ENCODE peak calls at places on chromosomes 3 and 15, in seven cellular contexts. Z, S, V, D, E, W and U are unnamed samples.

GRCh38 chr15:33722005-33722672 is 246.2 kb upstream of the CHRM5 start:
- DNase-seq in E (no peak), W (no peak), V (no peak), S (no peak), Z (peak; percentile 47), D (peak; percentile 83), U (no peak)

GRCh38 chr3:178182337-178182761 is 353.9 kb upstream of the KCNMB2 start:
- DNase-seq in W (no peak), D (no peak), Z (no peak), E (no peak), S (no peak), V (peak; percentile 43), U (no peak)

GRCh38 chr15:74320358-74321247 is 46.8 kb downstream of the CYP11A1 start:
- DNase-seq in D (peak; percentile 76), S (peak; percentile 72), W (peak; percentile 11), E (peak; percentile 34), Z (peak; percentile 67), V (peak; percentile 91), U (peak; percentile 81)

GRCh38 chr3:170869645-170870593 is at the start of gene RPL22L1:
- DNase-seq in E (peak; percentile 92), S (peak; percentile 94), V (peak; percentile 97), W (peak; percentile 93), Z (peak; percentile 97), D (peak; percentile 99), U (peak; percentile 98)

GRCh38 chr15:86061581-86061980 is 18.1 kb upstream of the AGBL1 start:
- DNase-seq in E (no peak), Z (no peak), D (no peak), W (no peak), V (no peak), S (peak; percentile 59), U (no peak)

GRCh38 chr3:191715585-191715984 is 254.6 kb downstream of the PYDC2 start:
- DNase-seq in D (no peak), W (no peak), E (no peak), Z (no peak), S (no peak), V (no peak), U (no peak)

GRCh38 chr3:194689493-194689901 is 3.8 kb downstream of the FAM43A start:
- DNase-seq in S (peak; percentile 39), W (no peak), E (no peak), V (no peak), Z (peak; percentile 64), D (peak; percentile 62), U (peak; percentile 94)

GRCh38 chr3:18946524-18946923 is 201.8 kb upstream of the KCNH8 start:
- DNase-seq in Z (no peak), D (no peak), W (no peak), V (no peak), S (no peak), E (peak; percentile 15), U (no peak)

GRCh38 chr3:99119312-99119810 is 217.9 kb upstream of the DCBLD2 start:
- DNase-seq in S (no peak), Z (no peak), D (peak; percentile 15), E (no peak), V (no peak), W (no peak), U (no peak)

GRCh38 chr3:119619094-119619493 is 21.4 kb downstream of the PLA1A start:
- DNase-seq in D (no peak), E (no peak), Z (no peak), W (no peak), V (no peak), S (no peak), U (no peak)

GRCh38 chr3:82390868-82391267 is 629.4 kb upstream of the GBE1 start:
- DNase-seq in D (no peak), W (no peak), S (no peak), Z (no peak), V (no peak), E (no peak), U (no peak)

GRCh38 chr3:48405971-48406370 is 23.9 kb downstream of the PLXNB1 start:
- DNase-seq in E (peak; percentile 0), S (no peak), W (no peak), Z (no peak), V (no peak), D (no peak), U (no peak)

GRCh38 chr3:48402907-48403306 is 27.0 kb downstream of the PLXNB1 start:
- DNase-seq in D (no peak), W (no peak), Z (no peak), V (no peak), E (no peak), S (no peak), U (no peak)

GRCh38 chr3:48403533-48404439 is 26.1 kb downstream of the PLXNB1 start:
- DNase-seq in W (peak; percentile 2), D (no peak), V (no peak), E (no peak), Z (no peak), S (peak; percentile 9), U (no peak)

GRCh38 chr3:48405343-48405881 is 24.5 kb downstream of the PLXNB1 start:
- DNase-seq in S (peak; percentile 10), W (peak; percentile 1), V (no peak), D (no peak), Z (no peak), E (no peak), U (no peak)

DNA sequence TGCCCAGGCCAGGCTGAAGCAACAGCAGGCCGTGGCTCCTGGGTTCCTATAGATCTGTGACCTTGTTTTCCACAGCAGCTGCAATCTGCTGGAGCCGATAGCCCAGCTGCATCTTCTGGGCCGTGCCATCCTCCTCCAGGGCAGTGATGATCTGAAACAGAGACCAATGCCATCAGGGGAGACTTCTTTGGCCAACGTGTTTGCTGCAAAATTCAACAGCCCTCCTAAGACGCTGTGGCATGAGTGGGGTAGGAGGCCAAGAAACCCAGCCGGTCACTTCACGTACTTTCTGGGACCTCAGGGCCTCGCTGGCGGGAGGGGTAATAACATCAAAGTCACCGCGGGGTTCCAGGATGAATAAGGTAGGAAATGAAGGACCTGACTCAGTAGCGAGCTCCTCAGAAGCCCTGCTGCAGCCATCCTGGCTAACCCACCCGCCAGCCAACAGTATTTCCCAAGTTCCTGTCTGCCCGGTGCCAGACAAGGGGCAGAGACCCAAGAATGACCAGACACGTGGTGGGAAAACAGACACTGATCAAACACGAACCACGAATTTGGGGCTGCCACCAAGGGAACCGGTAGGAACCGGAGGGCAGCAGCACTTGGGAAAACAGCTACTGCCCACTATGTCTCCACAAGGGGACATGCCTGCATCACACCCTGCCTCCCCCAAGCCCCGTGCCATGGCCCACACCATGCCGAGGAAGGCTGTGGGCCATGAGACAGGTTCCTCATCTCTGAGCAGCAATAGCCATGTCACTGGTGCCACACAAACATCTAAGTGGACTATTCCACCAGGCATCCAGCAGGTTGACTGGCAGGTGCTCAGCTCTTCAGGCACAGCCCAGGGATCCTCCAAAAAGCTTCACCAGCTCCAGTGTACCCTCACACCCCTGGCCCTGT is 25.2 kb downstream of the PLXNB1 start:
- DNase-seq in E (no peak), W (peak; percentile 4), V (no peak), D (no peak), Z (no peak), S (peak; percentile 9), U (no peak)
- H3K36me3 ChIP-seq in E (peaks cover 5% of the 10 kb centered on the region), W (no peaks in the 10 kb centered on the region), V (peaks cover 25% of the 10 kb centered on the region), D (no peaks in the 10 kb centered on the region), Z (no peaks in the 10 kb centered on the region), S (no peaks in the 10 kb centered on the region), U (peaks cover 37% of the 10 kb centered on the region)

GRCh38 chr3:184578822-184579221 is 17.2 kb downstream of the EPHB3 start:
- DNase-seq in S (no peak), V (peak; percentile 64), E (no peak), D (no peak), W (no peak), Z (peak; percentile 38), U (no peak)

GRCh38 chr3:184579513-184579912 is 17.9 kb downstream of the EPHB3 start:
- DNase-seq in V (no peak), S (no peak), W (no peak), E (no peak), Z (no peak), D (no peak), U (no peak)

GRCh38 chr3:184578218-184578617 is 16.6 kb downstream of the EPHB3 start:
- DNase-seq in V (no peak), Z (no peak), E (no peak), S (no peak), W (no peak), D (no peak), U (no peak)

GRCh38 chr3:184581331-184582210 is 20.0 kb downstream of the EPHB3 start:
- DNase-seq in E (peak; percentile 49), D (no peak), Z (no peak), S (no peak), W (no peak), V (no peak), U (no peak)

DNA sequence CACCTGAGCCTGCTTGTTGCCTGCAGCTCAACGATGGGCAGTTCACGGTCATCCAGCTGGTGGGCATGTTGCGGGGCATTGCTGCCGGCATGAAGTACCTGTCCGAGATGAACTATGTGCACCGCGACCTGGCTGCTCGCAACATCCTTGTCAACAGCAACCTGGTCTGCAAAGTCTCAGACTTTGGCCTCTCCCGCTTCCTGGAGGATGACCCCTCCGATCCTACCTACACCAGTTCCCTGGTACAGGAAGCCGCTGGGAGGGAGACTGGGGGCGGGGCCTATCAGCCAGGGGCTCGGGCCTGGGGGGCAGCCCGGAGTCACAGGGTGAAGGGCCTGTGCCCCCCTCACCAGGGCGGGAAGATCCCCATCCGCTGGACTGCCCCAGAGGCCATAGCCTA is 18.8 kb downstream of the EPHB3 start:
- DNase-seq in W (no peak), D (no peak), E (no peak), V (no peak), S (no peak), Z (no peak), U (no peak)
- H3K36me3 ChIP-seq in W (peaks cover 7% of the 10 kb centered on the region), D (no peaks in the 10 kb centered on the region), E (no peaks in the 10 kb centered on the region), V (peaks cover 44% of the 10 kb centered on the region), S (no peaks in the 10 kb centered on the region), Z (peaks cover 60% of the 10 kb centered on the region), U (no peaks in the 10 kb centered on the region)

GRCh38 chr3:116425126-116425525 is 20.2 kb downstream of the LSAMP start:
- DNase-seq in S (no peak), W (no peak), V (no peak), D (no peak), E (peak; percentile 10), Z (no peak), U (no peak)

GRCh38 chr3:116423945-116424344 is 21.3 kb downstream of the LSAMP start:
- DNase-seq in W (no peak), V (no peak), S (no peak), E (no peak), Z (no peak), D (peak; percentile 14), U (no peak)

GRCh38 chr3:116423365-116423764 is 21.9 kb downstream of the LSAMP start:
- DNase-seq in V (no peak), E (no peak), S (no peak), Z (no peak), D (peak; percentile 6), W (no peak), U (no peak)

DNA sequence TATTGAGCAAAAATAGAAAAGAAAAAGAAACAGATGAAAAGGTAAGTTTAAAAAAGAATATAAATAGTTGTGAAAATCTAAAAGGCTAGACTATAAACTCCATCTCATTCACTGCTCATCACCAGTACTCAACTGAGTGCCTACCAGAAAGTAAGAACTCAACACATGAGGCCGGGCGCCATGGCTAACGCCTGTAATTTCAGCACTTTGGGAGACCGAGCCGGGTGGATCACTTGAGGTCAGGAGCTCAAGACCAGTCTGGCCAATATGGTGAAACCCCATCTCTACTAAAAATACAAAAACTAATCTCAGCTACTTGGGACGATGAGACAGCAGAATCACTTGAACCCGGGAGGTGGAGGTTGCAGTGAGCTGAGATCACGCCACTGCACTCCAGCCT is 19.3 kb downstream of the LSAMP start:
- DNase-seq in E (no peak), W (no peak), D (no peak), S (no peak), V (no peak), Z (no peak), U (no peak)
- H3K36me3 ChIP-seq in E (no peaks in the 10 kb centered on the region), W (no peaks in the 10 kb centered on the region), D (no peaks in the 10 kb centered on the region), S (no peaks in the 10 kb centered on the region), V (no peaks in the 10 kb centered on the region), Z (no peaks in the 10 kb centered on the region), U (no peaks in the 10 kb centered on the region)

GRCh38 chr15:75371901-75372688 is 3.7 kb upstream of the MAN2C1 start:
- DNase-seq in W (no peak), S (no peak), V (no peak), Z (no peak), D (no peak), E (no peak), U (no peak)
- H3K36me3 ChIP-seq in W (peaks cover 13% of the 10 kb centered on the region), S (peaks cover 7% of the 10 kb centered on the region), V (peaks cover 48% of the 10 kb centered on the region), Z (peaks cover 45% of the 10 kb centered on the region), D (peaks cover 20% of the 10 kb centered on the region), E (peaks cover 4% of the 10 kb centered on the region), U (peaks cover 55% of the 10 kb centered on the region)